ENCODE peak calls at places on chromosomes 13 and 19, in nine cellular contexts. X, W, D, F, B, K, I, U and H are unnamed samples.

GRCh38 chr13:97535619-97536018 is 101.7 kb downstream of the RAP2A start:
- DNase-seq in W (no peak), I (no peak), F (no peak), U (no peak), B (no peak), D (no peak), X (no peak), K (no peak), H (no peak)

GRCh38 chr13:52975969-52976368 is 52.6 kb upstream of the OLFM4 start:
- DNase-seq in D (no peak), I (no peak), W (no peak), F (no peak), K (no peak), X (no peak), B (no peak), U (no peak), H (no peak)

GRCh38 chr13:28636677-28637317 is 22.1 kb upstream of the POMP start:
- DNase-seq in F (peak), U (peak), B (no peak), D (peak), X (no peak), I (peak), W (peak), K (peak), H (peak)

GRCh38 chr13:25281193-25281936 is 5.9 kb downstream of the MTMR6 start:
- DNase-seq in D (no peak), U (no peak), W (no peak), K (peak), B (no peak), X (no peak), F (no peak), I (no peak), H (no peak)

GRCh38 chr19:17184381-17184841 is 30.7 kb upstream of the USE1 start:
- DNase-seq in B (no peak), K (no peak), I (no peak), D (no peak), F (peak), U (no peak), W (peak), X (no peak), H (no peak)

GRCh38 chr13:97043302-97043701 is 49.0 kb upstream of the OXGR1 start:
- DNase-seq in B (no peak), U (no peak), X (no peak), D (peak), I (no peak), K (peak), W (no peak), F (no peak), H (no peak)

GRCh38 chr13:63206431-63206830 is 1790.8 kb upstream of the PCDH20 start:
- DNase-seq in U (no peak), I (no peak), F (no peak), K (no peak), W (no peak), B (no peak), D (no peak), X (no peak), H (no peak)

GRCh38 chr19:45187421-45188100 is 9.0 kb downstream of the BLOC1S3 start:
- DNase-seq in K (peak), F (peak), B (no peak), D (no peak), I (no peak), X (no peak), W (no peak), U (no peak), H (no peak)

GRCh38 chr19:13208131-13208963 is 58.1 kb downstream of the IER2 start:
- DNase-seq in F (peak), W (peak), U (peak), I (peak), X (no peak), D (peak), B (no peak), K (peak), H (peak)

GRCh38 chr13:39023761-39024160 is 14.1 kb downstream of the PROSER1 start:
- DNase-seq in W (peak), F (no peak), B (no peak), D (no peak), U (no peak), K (no peak), X (no peak), I (no peak), H (no peak)

GRCh38 chr13:74289130-74289529 is 154.9 kb upstream of the KLF12 start:
- DNase-seq in D (no peak), U (no peak), B (no peak), X (no peak), K (no peak), I (no peak), F (no peak), W (no peak), H (no peak)

GRCh38 chr13:21511841-21512240 is 52.7 kb upstream of the ZDHHC20 start:
- DNase-seq in U (no peak), W (no peak), D (peak), I (no peak), B (no peak), F (no peak), K (no peak), X (no peak), H (no peak)

GRCh38 chr13:86193281-86193680 is 394.1 kb upstream of the SLITRK6 start:
- DNase-seq in D (no peak), U (no peak), F (no peak), X (no peak), B (no peak), W (no peak), K (no peak), I (no peak), H (no peak)

GRCh38 chr19:3573162-3573857 is 566 bp downstream of the HMG20B start:
- DNase-seq in I (no peak), X (no peak), K (no peak), F (no peak), B (no peak), D (no peak), W (no peak), U (no peak), H (peak)

GRCh38 chr13:63542704-63543215 is 2127.1 kb upstream of the PCDH20 start:
- DNase-seq in D (no peak), K (no peak), I (no peak), X (no peak), W (no peak), U (no peak), B (no peak), F (no peak), H (no peak)

GRCh38 chr13:35475960-35476943 is at the start of gene MAB21L1:
- DNase-seq in K (no peak), W (peak), B (no peak), F (no peak), I (no peak), X (peak), U (peak), D (peak), H (peak)

GRCh38 chr13:107969551-107969950 is 245.8 kb downstream of the LIG4 start:
- DNase-seq in W (no peak), I (no peak), D (no peak), B (no peak), K (no peak), X (no peak), U (no peak), F (no peak), H (no peak)

GRCh38 chr19:42069619-42070293 is at the start of gene GRIK5:
- DNase-seq in I (no peak), X (no peak), U (no peak), B (no peak), D (no peak), W (no peak), K (peak), F (no peak), H (no peak)

GRCh38 chr13:67043901-67044300 is 186.2 kb downstream of the PCDH9 start:
- DNase-seq in I (no peak), X (no peak), F (no peak), K (no peak), W (no peak), U (no peak), D (peak), B (no peak), H (no peak)

GRCh38 chr19:11191934-11192333 is 5.4 kb downstream of the KANK2 start:
- DNase-seq in I (no peak), F (no peak), W (no peak), K (no peak), D (no peak), U (no peak), B (no peak), X (no peak), H (no peak)

GRCh38 chr13:76048126-76048525 is 412.0 kb downstream of the LMO7 start:
- DNase-seq in I (no peak), U (no peak), K (peak), X (no peak), B (no peak), D (no peak), W (no peak), F (no peak), H (no peak)

GRCh38 chr13:41034862-41035261 is 15.7 kb upstream of the ELF1 start:
- DNase-seq in U (no peak), K (no peak), B (no peak), F (no peak), X (no peak), W (no peak), D (peak), I (no peak), H (no peak)

GRCh38 chr13:42466123-42466522 is 107.8 kb upstream of the TNFSF11 start:
- DNase-seq in D (no peak), K (no peak), I (no peak), F (no peak), U (no peak), W (no peak), B (no peak), X (no peak), H (no peak)

GRCh38 chr13:114067381-114067885 is 65.0 kb downstream of the RASA3 start:
- DNase-seq in W (no peak), F (peak), U (no peak), K (no peak), X (no peak), B (no peak), I (no peak), D (no peak), H (peak)

GRCh38 chr19:858284-858683 is 1.2 kb upstream of the CFD start:
- DNase-seq in X (no peak), F (no peak), I (no peak), D (no peak), K (no peak), B (no peak), W (no peak), U (no peak), H (no peak)

GRCh38 chr13:23470706-23471610 is 37.5 kb upstream of the SACS start:
- DNase-seq in I (no peak), X (no peak), K (no peak), D (no peak), U (no peak), W (no peak), F (no peak), B (no peak), H (no peak)

GRCh38 chr13:27960362-27961226 is 8.5 kb downstream of the CDX2 start:
- DNase-seq in F (no peak), B (no peak), I (no peak), X (no peak), K (peak), W (peak), D (no peak), U (peak), H (no peak)

DNA sequence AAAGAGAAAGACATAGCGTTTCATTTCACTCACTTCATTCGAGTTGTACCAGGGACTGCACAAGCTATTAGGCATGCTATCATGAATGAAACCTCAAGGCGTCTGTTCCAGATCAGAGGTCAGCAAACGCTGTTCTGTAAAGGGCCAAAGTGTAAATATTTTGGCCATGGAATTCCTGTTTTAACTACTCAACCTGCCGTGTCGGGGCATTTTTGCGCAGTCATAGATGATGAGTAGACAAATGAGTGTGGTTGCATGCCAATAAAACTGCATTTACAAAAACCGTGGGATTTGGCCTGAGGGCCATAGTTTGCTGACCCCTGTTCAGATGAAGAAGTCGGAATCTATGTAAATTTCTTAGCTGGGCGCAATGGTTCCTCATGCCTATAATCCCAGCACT is 6.5 kb downstream of the INSR start:
- DNase-seq in F (no peak), X (no peak), B (no peak), D (no peak), K (no peak), U (no peak), W (no peak), I (no peak), H (no peak)
- H3K27ac ChIP-seq in F (no peak), X (no peak), B (no peak), D (no peak), K (no peak), U (no peak), W (no peak), I (no peak), H (peak)

DNA sequence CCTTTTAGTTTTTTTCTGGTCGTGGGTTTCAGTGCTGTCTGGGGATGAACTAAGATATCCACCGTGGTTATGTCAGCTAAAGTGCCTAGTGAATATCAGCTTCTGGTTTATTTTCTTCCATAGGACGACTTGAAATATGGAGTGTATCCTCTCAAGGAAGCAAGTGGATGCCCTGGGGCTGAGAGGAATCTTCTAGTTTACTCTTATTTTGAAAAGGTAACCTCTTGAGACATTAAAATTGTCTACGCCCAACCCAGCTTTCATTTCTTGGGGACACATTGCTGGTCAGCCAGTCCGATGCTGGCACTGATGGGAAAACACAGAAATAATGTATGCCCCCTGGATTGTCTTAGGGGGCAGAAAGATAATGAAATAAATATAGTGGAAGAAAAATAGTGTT is 1.6 kb downstream of the ZNF431 start:
- DNase-seq in W (no peak), K (no peak), D (no peak), X (no peak), F (no peak), U (no peak), I (no peak), B (no peak), H (no peak)
- H3K4me3 ChIP-seq in W (no peak), K (peak), D (no peak), X (no peak), F (no peak), U (no peak), I (no peak), B (no peak), H (peak)

GRCh38 chr13:77745784-77746183 is 48.3 kb downstream of the SLAIN1 start:
- DNase-seq in B (no peak), D (no peak), I (no peak), F (no peak), U (no peak), K (no peak), X (no peak), W (no peak), H (no peak)

GRCh38 chr13:77751513-77752456 is 54.3 kb downstream of the SLAIN1 start:
- DNase-seq in D (peak), I (peak), B (no peak), F (peak), W (no peak), X (no peak), K (peak), U (no peak), H (peak)

GRCh38 chr13:77752512-77753069 is 55.1 kb downstream of the SLAIN1 start:
- DNase-seq in K (no peak), X (no peak), B (no peak), D (no peak), U (no peak), I (no peak), F (no peak), W (no peak), H (no peak)

GRCh38 chr13:77749481-77749880 is 52.0 kb downstream of the SLAIN1 start:
- DNase-seq in U (no peak), X (no peak), B (no peak), I (no peak), D (peak), K (peak), W (no peak), F (no peak), H (no peak)
- H3K27ac ChIP-seq in U (no peak), X (no peak), B (no peak), I (no peak), D (no peak), K (peak), W (no peak), F (no peak), H (no peak)

GRCh38 chr19:2488405-2488941 is 12.5 kb downstream of the GADD45B start:
- DNase-seq in B (no peak), X (no peak), D (no peak), I (no peak), K (no peak), W (peak), F (no peak), U (no peak), H (no peak)
- H3K4me3 ChIP-seq in B (peak), X (peak), D (peak), I (no peak), K (peak), W (no peak), F (peak), U (peak), H (no peak)